ENCODE peak calls at places on chromosome 13, in five cellular contexts. H is breast epithelium, P is HCT116, M is mesenchymal stem cell, R is foreskin keratinocyte. D is an unnamed sample. For H3K27me3, the result is how much of the 10 kb centered on the place peaks cover.

GRCh38 chr13:98570929-98571372 is 6.0 kb downstream of the STK24 start:
- DNase-seq in H (no peak), R (peak), M (peak), P (peak), D (peak)

GRCh38 chr13:60267498-60268202 is 103.9 kb upstream of the DIAPH3 start:
- DNase-seq in H (no peak), R (no peak), M (peak), P (no peak), D (no peak)

GRCh38 chr13:95676100-95676774 is 702 bp upstream of the DNAJC3 start:
- DNase-seq in M (peak), H (peak), P (peak), R (peak), D (no peak)

GRCh38 chr13:50483416-50483815 is 360.1 kb downstream of the DLEU7 start:
- DNase-seq in P (no peak), M (no peak), R (no peak), H (no peak), D (no peak)

GRCh38 chr13:28340272-28340793 is 154.6 kb downstream of the FLT1 start:
- DNase-seq in R (no peak), P (no peak), H (no peak), M (peak), D (peak)

GRCh38 chr13:34258646-34259386 is 440.9 kb downstream of the RFC3 start:
- DNase-seq in R (no peak), H (no peak), M (no peak), P (no peak), D (peak)

GRCh38 chr13:22825186-22825585 is 355.6 kb upstream of the SGCG start:
- DNase-seq in P (no peak), H (no peak), M (no peak), R (no peak), D (no peak)

GRCh38 chr13:107251321-107251720 is 683.4 kb upstream of the ARGLU1 start:
- DNase-seq in M (peak), P (no peak), H (no peak), R (no peak), D (no peak)

GRCh38 chr13:27833206-27833605 is 40.9 kb downstream of the GSX1 start:
- DNase-seq in P (no peak), R (no peak), H (no peak), M (no peak), D (no peak)

GRCh38 chr13:20291675-20292074 is 59.6 kb upstream of the GJB6 start:
- DNase-seq in H (no peak), P (no peak), M (no peak), R (no peak), D (no peak)

GRCh38 chr13:113275387-113275786 is 21.7 kb upstream of the LAMP1 start:
- DNase-seq in H (no peak), M (peak), R (no peak), P (peak), D (peak)

GRCh38 chr13:67221630-67222226 is 8.4 kb downstream of the PCDH9 start:
- DNase-seq in R (no peak), M (peak), H (no peak), P (no peak), D (no peak)

GRCh38 chr13:88622362-88622973 is 951.3 kb downstream of the SLITRK5 start:
- DNase-seq in R (peak), M (peak), H (no peak), P (no peak), D (no peak)

GRCh38 chr13:113928701-113929627 is 44.9 kb downstream of the C13orf46 start:
- DNase-seq in M (peak), R (no peak), P (no peak), H (peak), D (no peak)

GRCh38 chr13:36357231-36357630 is 11.0 kb upstream of the SPART start:
- DNase-seq in P (no peak), M (no peak), R (no peak), H (no peak), D (no peak)
- H3K27me3 ChIP-seq in P (under half), M (under half), R (under half), H (under half), D (under half)

GRCh38 chr13:40875583-40875982 is 86.2 kb downstream of the SLC25A15 start:
- DNase-seq in P (no peak), M (no peak), H (no peak), R (no peak), D (no peak)
- H3K27ac ChIP-seq in P (no peak), M (no peak), H (no peak), R (no peak), D (no peak)

GRCh38 chr13:112079696-112080095 is 12.7 kb downstream of the SOX1 start:
- DNase-seq in M (no peak), R (no peak), P (no peak), H (no peak), D (peak)
- H3K27me3 ChIP-seq in M (under half), R (under half), P (under half), H (under half), D (under half)

DNA sequence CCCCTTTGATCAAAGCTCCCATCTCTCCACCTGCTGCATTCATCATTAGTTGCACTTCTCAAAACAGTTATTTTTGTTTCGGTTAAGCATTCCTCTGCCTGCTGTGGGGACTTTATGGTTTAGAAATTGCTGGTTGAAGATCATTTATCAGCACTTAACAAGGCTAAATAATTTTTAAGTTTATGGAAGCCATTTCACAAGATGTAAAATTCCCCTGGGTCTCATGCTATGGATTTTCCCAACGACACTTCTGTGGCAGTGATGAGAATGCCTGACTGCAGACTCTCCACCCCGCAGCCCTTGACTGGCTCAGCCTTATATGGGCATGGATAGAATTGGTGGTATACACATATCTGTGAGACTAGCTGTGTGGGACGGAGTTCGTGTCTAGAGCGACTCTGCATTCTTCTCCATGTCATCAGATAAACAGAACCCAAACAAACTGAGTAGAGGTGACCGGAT is 52.8 kb downstream of the COL4A2 start:
- DNase-seq in M (peak), P (no peak), R (no peak), H (no peak), D (peak)
- H3K27ac ChIP-seq in M (peak), P (no peak), R (no peak), H (peak), D (peak)

GRCh38 chr13:101425623-101426022 is 9.3 kb upstream of the NALCN start:
- DNase-seq in H (no peak), P (no peak), M (no peak), R (no peak), D (no peak)
- H3K27me3 ChIP-seq in H (under half), P (under half), M (under half), R (under half), D (under half)